ENCODE peak calls at places on chromosome 3, in five cellular contexts. Q is right atrium auricular region, I is psoas muscle, X is colonic mucosa, C is breast epithelium. L is an unnamed sample.

GRCh38 chr3:59796486-59796885 is 746.7 kb upstream of the CFAP20DC start:
- DNase-seq in Q (no peak), I (no peak), X (no peak), C (no peak), L (no peak)

GRCh38 chr3:171784937-171785336 is 25.3 kb downstream of the PLD1 start:
- DNase-seq in Q (no peak), I (no peak), X (no peak), C (no peak), L (no peak)

GRCh38 chr3:4532535-4533112 is 39.5 kb downstream of the ITPR1 start:
- DNase-seq in Q (no peak), I (no peak), X (no peak), C (no peak), L (no peak)

GRCh38 chr3:60650171-60650570 is 601.1 kb downstream of the FHIT start:
- DNase-seq in Q (no peak), I (no peak), X (no peak), C (no peak), L (no peak)

GRCh38 chr3:35772364-35773009 is 133.2 kb downstream of the ARPP21 start:
- DNase-seq in Q (no peak), I (peak), X (no peak), C (no peak), L (no peak)

GRCh38 chr3:153599685-153600084 is 437.7 kb downstream of the RAP2B start:
- DNase-seq in Q (peak), I (no peak), X (no peak), C (no peak), L (no peak)

GRCh38 chr3:45180051-45180450 is 33.9 kb upstream of the CDCP1 start:
- DNase-seq in Q (no peak), I (no peak), X (no peak), C (no peak), L (no peak)

GRCh38 chr3:31358473-31359075 is 174.2 kb upstream of the STT3B start:
- DNase-seq in Q (no peak), I (no peak), X (no peak), C (no peak), L (no peak)

GRCh38 chr3:134359121-134360010 is 14.9 kb downstream of the AMOTL2 start:
- DNase-seq in Q (no peak), I (no peak), X (no peak), C (no peak), L (no peak)

GRCh38 chr3:5294360-5294759 is 106.9 kb downstream of the EDEM1 start:
- DNase-seq in Q (no peak), I (no peak), X (no peak), C (no peak), L (no peak)

GRCh38 chr3:125512135-125512920 is 7.7 kb downstream of the SNX4 start:
- DNase-seq in Q (no peak), I (no peak), X (no peak), C (no peak), L (no peak)

GRCh38 chr3:21417991-21418390 is 333.0 kb downstream of the ZNF385D start:
- DNase-seq in Q (no peak), I (no peak), X (no peak), C (no peak), L (no peak)

GRCh38 chr3:131350506-131350905 is 31.1 kb upstream of the NUDT16 start:
- DNase-seq in Q (no peak), I (no peak), X (no peak), C (no peak), L (no peak)

GRCh38 chr3:4637265-4637664 is 144.1 kb downstream of the ITPR1 start:
- DNase-seq in Q (no peak), I (no peak), X (no peak), C (no peak), L (no peak)

GRCh38 chr3:144437989-144438388 is 466.4 kb downstream of the DIPK2A start:
- DNase-seq in Q (no peak), I (no peak), X (no peak), C (no peak), L (no peak)

GRCh38 chr3:65951836-65952505 is 86.7 kb downstream of the MAGI1 start:
- DNase-seq in Q (no peak), I (no peak), X (no peak), C (no peak), L (no peak)

GRCh38 chr3:110234831-110235230 is 836.8 kb upstream of the NECTIN3 start:
- DNase-seq in Q (no peak), I (no peak), X (no peak), C (no peak), L (no peak)

GRCh38 chr3:110243081-110243480 is 828.5 kb upstream of the NECTIN3 start:
- DNase-seq in Q (no peak), I (no peak), X (no peak), C (no peak), L (no peak)

DNA sequence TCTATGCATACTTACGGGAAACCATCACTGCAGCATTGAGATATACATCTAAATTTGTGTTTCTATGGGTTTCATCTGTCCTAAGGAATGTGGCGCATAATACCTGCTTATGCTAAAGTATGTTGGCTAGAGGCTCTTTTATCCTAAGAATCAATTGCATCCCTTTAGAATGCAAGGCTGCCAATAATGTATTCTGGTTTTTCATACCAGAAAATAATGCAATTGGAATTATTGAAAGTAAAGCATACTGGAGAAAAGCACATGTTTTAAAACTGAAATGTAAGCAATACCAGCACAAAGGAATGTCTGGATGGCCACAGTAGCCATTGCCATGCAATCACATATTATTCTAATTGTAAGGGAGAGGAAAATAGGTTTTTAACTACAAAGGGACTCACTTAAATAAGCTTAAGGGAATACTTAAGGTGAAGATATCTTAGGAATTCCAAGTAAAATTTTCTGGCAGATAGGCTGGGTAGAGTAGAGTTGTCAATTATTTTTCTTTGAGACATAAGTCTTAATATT is 834.5 kb upstream of the NECTIN3 start:
- DNase-seq in Q (no peak), I (no peak), X (no peak), C (no peak), L (no peak)
- H3K27ac ChIP-seq in Q (no peak), I (no peak), X (no peak), C (no peak), L (no peak)

DNA sequence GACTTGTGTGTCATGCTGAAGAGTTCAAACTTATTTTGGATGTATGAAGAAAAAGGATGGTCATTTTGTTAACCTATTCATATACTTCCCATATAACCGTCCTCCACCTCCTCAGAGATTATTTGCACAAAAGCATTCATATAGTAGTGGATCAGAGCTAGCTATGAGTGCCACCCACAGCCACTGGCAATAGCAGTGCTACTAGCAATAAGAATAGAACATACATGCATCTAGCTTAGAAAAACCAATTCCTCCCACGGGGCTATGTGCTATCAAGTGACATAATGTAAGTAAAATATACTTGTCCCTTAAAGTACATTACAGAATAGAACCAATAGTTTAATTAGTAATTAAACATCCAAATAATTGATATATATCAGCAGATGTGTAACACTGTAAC is 10.3 kb upstream of the ZBED2 start:
- DNase-seq in Q (no peak), I (no peak), X (no peak), C (no peak), L (no peak)
- TF ChIP-seq CTCF in Q (no peak), I (no peak), X (no peak), C (no peak), L (no peak)

GRCh38 chr3:24018784-24019570 is 73.9 kb downstream of the NR1D2 start:
- DNase-seq in Q (no peak), I (no peak), X (no peak), C (no peak), L (no peak)
- H3K27ac ChIP-seq in Q (no peak), I (no peak), X (no peak), C (peak), L (no peak)

GRCh38 chr3:159322322-159322939 is 520.6 kb downstream of the MFSD1 start:
- DNase-seq in Q (no peak), I (peak), X (peak), C (no peak), L (no peak)
- TF ChIP-seq CTCF in Q (peak), I (peak), X (peak), C (no peak), L (no peak)

L was measured in coronary artery.